ENCODE peak calls at places on chromosomes 11 and 22, in four cellular contexts. O, W, Q and J are unnamed samples.

GRCh38 chr11:105372214-105372613 is 232.6 kb upstream of the CARD18 start:
- DNase-seq in O (no peak), W (no peak), Q (no peak), J (no peak)

GRCh38 chr11:126214446-126215240 is 3.1 kb downstream of the FAM118B start:
- DNase-seq in Q (no peak), W (no peak), O (no peak), J (no peak)

GRCh38 chr11:86790867-86791849 is 9.2 kb upstream of the PRSS23 start:
- DNase-seq in O (no peak), Q (no peak), W (no peak), J (no peak)

GRCh38 chr11:68377389-68377795 is 65.0 kb downstream of the LRP5 start:
- DNase-seq in W (no peak), Q (no peak), O (no peak), J (no peak)

GRCh38 chr11:13997881-13998280 is 35.4 kb downstream of the SPON1 start:
- DNase-seq in Q (no peak), W (no peak), O (no peak), J (no peak)

GRCh38 chr11:73206751-73207280 is 11.3 kb upstream of the P2RY2 start:
- DNase-seq in O (no peak), W (no peak), Q (no peak), J (no peak)

GRCh38 chr11:106012744-106013143 is 9.3 kb downstream of the MSANTD4 start:
- DNase-seq in W (no peak), Q (no peak), O (no peak), J (no peak)

GRCh38 chr11:69359735-69360470 is 65.9 kb downstream of the MYEOV start:
- DNase-seq in O (no peak), Q (peak; percentile 16), W (no peak), J (no peak)

GRCh38 chr11:38582151-38582550 is 1984.1 kb upstream of the RAG2 start:
- DNase-seq in O (no peak), W (no peak), Q (no peak), J (no peak)

GRCh38 chr11:108199446-108200321 is 22.8 kb downstream of the NPAT start:
- DNase-seq in Q (no peak), W (peak; percentile 45), O (no peak), J (no peak)

GRCh38 chr11:29913352-29913751 is 103.5 kb downstream of the KCNA4 start:
- DNase-seq in W (no peak), Q (no peak), O (no peak), J (no peak)

GRCh38 chr11:3810951-3811350 is 2.6 kb downstream of the PGAP2 start:
- DNase-seq in W (no peak), O (no peak), Q (no peak), J (no peak)

GRCh38 chr11:27902981-27903624 is 202.8 kb upstream of the BDNF start:
- DNase-seq in O (no peak), Q (no peak), W (no peak), J (no peak)

GRCh38 chr11:80542704-80543103 is 1101.9 kb upstream of the TENM4 start:
- DNase-seq in W (no peak), O (no peak), Q (no peak), J (no peak)

GRCh38 chr22:33492210-33492651 is 428.0 kb downstream of the LARGE1 start:
- DNase-seq in O (no peak), Q (peak; percentile 52), W (no peak), J (peak; percentile 23)

GRCh38 chr22:22122348-22123117 is 122.1 kb upstream of the VPREB1 start:
- DNase-seq in W (peak; percentile 26), Q (no peak), O (no peak), J (no peak)

GRCh38 chr11:8335683-8336082 is 72.0 kb upstream of the LMO1 start:
- DNase-seq in W (no peak), O (no peak), Q (no peak), J (no peak)

GRCh38 chr11:61494341-61495038 is 14.1 kb upstream of the LRRC10B start:
- DNase-seq in O (no peak), Q (no peak), W (no peak), J (no peak)

GRCh38 chr11:83219095-83219494 is 25.6 kb downstream of the ANKRD42 start:
- DNase-seq in O (no peak), Q (peak; percentile 55), W (no peak), J (peak; percentile 22)

GRCh38 chr11:122668562-122669090 is 13.1 kb downstream of the UBASH3B start:
- DNase-seq in W (no peak), O (peak; percentile 35), Q (no peak), J (no peak)

GRCh38 chr11:7536102-7536501 is 22.3 kb downstream of the PPFIBP2 start:
- DNase-seq in Q (peak; percentile 56), W (peak; percentile 49), O (peak; percentile 60), J (no peak)

GRCh38 chr22:39942433-39943213 is 17.6 kb upstream of the TMA7B start:
- DNase-seq in W (no peak), O (no peak), Q (no peak), J (no peak)

GRCh38 chr11:98040061-98040808 is 980.5 kb upstream of the CNTN5 start:
- DNase-seq in O (no peak), W (no peak), Q (no peak), J (no peak)

DNA sequence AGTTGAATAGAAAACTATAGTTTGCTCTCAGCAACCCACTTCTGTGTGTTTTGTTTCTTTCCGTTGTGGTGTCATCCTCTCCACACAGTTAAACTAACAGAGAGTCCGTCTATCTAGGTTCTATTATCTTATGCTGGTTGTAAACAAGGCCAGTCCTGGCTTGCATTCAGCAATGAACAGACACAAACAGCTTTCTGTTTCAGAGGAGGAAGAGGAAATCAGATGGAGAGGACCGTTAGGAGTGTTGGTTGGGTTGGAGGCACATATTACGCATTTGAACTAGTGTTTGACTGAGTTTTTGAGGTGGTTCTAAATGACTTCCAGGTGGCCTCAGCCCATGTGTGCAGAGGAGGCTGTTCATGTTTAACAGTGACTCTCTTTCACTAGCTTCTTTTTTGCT is 129.5 kb upstream of the SORL1-AS1 start:
- DNase-seq in W (no peak), O (no peak), Q (no peak), J (peak; percentile 9)
- TF ChIP-seq PHF8 in W (no peak), O (no peak), Q (no peak), J (no peak)

GRCh38 chr11:2510626-2511402 is 66.0 kb downstream of the KCNQ1 start:
- DNase-seq in O (no peak), Q (no peak), W (peak; percentile 4), J (no peak)
- TF ChIP-seq CEBPB in O (no peak), Q (no peak), W (no peak), J (no peak)

GRCh38 chr11:26028294-26028954 is 303.5 kb upstream of the ANO3 start:
- DNase-seq in O (no peak), W (no peak), Q (no peak), J (peak; percentile 15)
- TF ChIP-seq PHF8 in O (no peak), W (no peak), Q (no peak), J (no peak)

GRCh38 chr11:118109231-118109630 is 22.5 kb upstream of the SMIM35 start:
- DNase-seq in Q (no peak), W (no peak), O (no peak), J (no peak)

GRCh38 chr11:118114266-118114665 is 27.5 kb upstream of the SMIM35 start:
- DNase-seq in W (no peak), O (no peak), Q (no peak), J (no peak)

GRCh38 chr11:118111019-118111743 is 24.4 kb upstream of the SMIM35 start:
- DNase-seq in W (no peak), O (no peak), Q (no peak), J (no peak)

GRCh38 chr11:118113031-118113430 is 26.3 kb upstream of the SMIM35 start:
- DNase-seq in O (no peak), Q (no peak), W (no peak), J (no peak)

GRCh38 chr11:118111744-118112035 is 24.9 kb upstream of the SMIM35 start:
- DNase-seq in Q (no peak), O (no peak), W (no peak), J (no peak)
- TF ChIP-seq CEBPB in Q (no peak), O (no peak), W (no peak), J (no peak)